ENCODE peak calls at places on chromosome 21, in five cellular contexts. O is NCI-H146, L is cardiac muscle cell, D is A549, E is T-helper 2 cell. R is an unnamed sample.
A peak's percentile ranks its signal among the peaks of the same experiment; 100 is the strongest.

GRCh38 chr21:21163904-21164303 is 165.7 kb downstream of the NCAM2 start:
- DNase-seq in O (peak; percentile 65), L (peak; percentile 85), D (peak; percentile 0), E (peak; percentile 49), R (peak; percentile 74)

GRCh38 chr21:45330075-45330781 is 42.5 kb upstream of the POFUT2 start:
- DNase-seq in O (peak; percentile 19), L (peak; percentile 88), D (peak; percentile 67), E (no peak), R (no peak)

GRCh38 chr21:17088500-17088899 is 424.3 kb upstream of the CXADR start:
- DNase-seq in O (no peak), L (no peak), D (no peak), E (no peak), R (no peak)

GRCh38 chr21:42062543-42063022 is 8.5 kb upstream of the UMODL1 start:
- DNase-seq in O (no peak), L (no peak), D (no peak), E (peak; percentile 99), R (no peak)

GRCh38 chr21:44996096-44996495 is 56.3 kb downstream of the SLX9 start:
- DNase-seq in O (no peak), L (no peak), D (no peak), E (no peak), R (no peak)

GRCh38 chr21:44011123-44011773 is 861 bp upstream of the TRAPPC10 start:
- DNase-seq in O (no peak), L (no peak), D (no peak), E (no peak), R (no peak)

GRCh38 chr21:31710586-31710985 is 21.3 kb downstream of the SCAF4 start:
- DNase-seq in O (no peak), L (peak; percentile 50), D (no peak), E (no peak), R (no peak)

GRCh38 chr21:26939532-26940181 is 27.2 kb downstream of the ADAMTS5 start:
- DNase-seq in O (no peak), L (no peak), D (no peak), E (no peak), R (no peak)

GRCh38 chr21:21463456-21463855 is 465.2 kb downstream of the NCAM2 start:
- DNase-seq in O (no peak), L (peak; percentile 14), D (no peak), E (no peak), R (peak; percentile 16)

GRCh38 chr21:26077523-26077922 is 93.0 kb downstream of the APP start:
- DNase-seq in O (no peak), L (peak; percentile 58), D (no peak), E (no peak), R (no peak)

GRCh38 chr21:44421901-44422840 is 33.1 kb upstream of the LRRC3 start:
- DNase-seq in O (no peak), L (no peak), D (no peak), E (no peak), R (no peak)

GRCh38 chr21:14581902-14582457 is 35.9 kb upstream of the SAMSN1 start:
- DNase-seq in O (no peak), L (no peak), D (no peak), E (peak; percentile 94), R (no peak)

GRCh38 chr21:31543191-31543590 is 116.3 kb upstream of the SOD1 start:
- DNase-seq in O (no peak), L (peak; percentile 66), D (no peak), E (no peak), R (no peak)

GRCh38 chr21:46295177-46295711 is 9.1 kb downstream of the YBEY start:
- DNase-seq in O (peak; percentile 43), L (peak; percentile 75), D (no peak), E (no peak), R (no peak)

GRCh38 chr21:21019681-21020080 is 21.5 kb downstream of the NCAM2 start:
- DNase-seq in O (no peak), L (no peak), D (no peak), E (no peak), R (no peak)

GRCh38 chr21:41121785-41122415 is 46.1 kb upstream of the BACE2 start:
- DNase-seq in O (peak; percentile 72), L (peak; percentile 86), D (peak; percentile 28), E (peak; percentile 57), R (peak; percentile 91)

GRCh38 chr21:42595281-42596187 is 57.9 kb upstream of the PDE9A start:
- DNase-seq in O (no peak), L (no peak), D (no peak), E (no peak), R (no peak)

R was measured in SK-MEL-5.